ENCODE peak calls at places on chromosome 4, in four cellular contexts. R is left ventricle myocardium inferior, I is stomach, O is cardiac muscle cell. F is an unnamed sample. For H3K4me1, the result is how much of the 10 kb centered on the place peaks cover.

GRCh38 chr4:45989775-45990174 is 134.1 kb downstream of the GABRG1 start:
- DNase-seq in R (no peak), I (no peak), O (no peak), F (no peak)

GRCh38 chr4:10727140-10727880 is 42.7 kb upstream of the CLNK start:
- DNase-seq in R (no peak), I (no peak), O (no peak), F (no peak)

GRCh38 chr4:77697860-77698599 is 92.4 kb downstream of the CXCL13 start:
- DNase-seq in R (no peak), I (peak), O (peak), F (no peak)

GRCh38 chr4:128832253-128832641 is 22.7 kb downstream of the JADE1 start:
- DNase-seq in R (no peak), I (no peak), O (no peak), F (no peak)

GRCh38 chr4:138893991-138894390 is 121.6 kb upstream of the NOCT start:
- DNase-seq in R (no peak), I (no peak), O (no peak), F (no peak)

GRCh38 chr4:6694177-6694901 is 661 bp downstream of the S100P start:
- DNase-seq in R (no peak), I (no peak), O (no peak), F (no peak)

GRCh38 chr4:175705407-175705806 is 106.7 kb downstream of the GPM6A start:
- DNase-seq in R (no peak), I (no peak), O (peak), F (no peak)

GRCh38 chr4:40311811-40312346 is 23.3 kb upstream of the CHRNA9 start:
- DNase-seq in R (no peak), I (peak), O (no peak), F (no peak)

GRCh38 chr4:1720163-1720983 is 750 bp downstream of the TMEM129 start:
- DNase-seq in R (peak), I (peak), O (peak), F (peak)

GRCh38 chr4:136691607-136692006 is 840.7 kb downstream of the PCDH18 start:
- DNase-seq in R (no peak), I (no peak), O (no peak), F (no peak)

GRCh38 chr4:149112109-149112508 is 669.9 kb upstream of the NR3C2 start:
- DNase-seq in R (no peak), I (no peak), O (no peak), F (no peak)
- TF ChIP-seq CTCF in R (no peak), I (no peak), O (no peak), F (no peak)

GRCh38 chr4:3345384-3345783 is 52.6 kb downstream of the RGS12 start:
- DNase-seq in R (no peak), I (no peak), O (no peak), F (no peak)

GRCh38 chr4:3344596-3344995 is 51.8 kb downstream of the RGS12 start:
- DNase-seq in R (no peak), I (no peak), O (no peak), F (no peak)

GRCh38 chr4:3342182-3342854 is 49.5 kb downstream of the RGS12 start:
- DNase-seq in R (no peak), I (no peak), O (peak), F (no peak)

GRCh38 chr4:3343358-3343757 is 50.5 kb downstream of the RGS12 start:
- DNase-seq in R (no peak), I (no peak), O (no peak), F (no peak)

GRCh38 chr4:3344104-3344503 is 51.3 kb downstream of the RGS12 start:
- DNase-seq in R (no peak), I (no peak), O (no peak), F (no peak)
- H3K4me1 ChIP-seq in R (under half), I (under half), O (under half), F (under half)

GRCh38 chr4:64776820-64777219 is 367.6 kb upstream of the TECRL start:
- DNase-seq in R (no peak), I (no peak), O (no peak), F (no peak)
- H3K4me3 ChIP-seq in R (no peak), I (no peak), O (no peak), F (no peak)

DNA sequence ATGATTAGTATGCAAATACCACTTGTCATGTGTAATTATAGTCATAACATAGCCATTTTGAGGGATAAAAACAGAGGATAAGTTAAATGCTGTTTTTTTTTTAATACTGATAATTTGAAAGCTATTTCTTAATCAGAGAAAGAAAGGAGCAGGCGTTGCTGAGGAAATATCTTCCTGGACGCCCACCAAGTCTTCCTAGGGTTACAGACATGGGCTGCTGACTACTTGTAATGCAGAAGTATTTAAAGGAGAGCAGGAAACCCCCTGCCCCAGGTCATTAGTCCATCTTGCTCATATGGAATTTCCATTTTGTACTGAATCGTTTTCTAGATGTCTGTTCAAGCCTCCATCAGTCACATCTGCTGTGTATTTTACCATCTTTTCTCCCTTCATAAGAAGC is 176.2 kb downstream of the ADGRL3 start:
- DNase-seq in R (no peak), I (no peak), O (peak), F (no peak)
- TF ChIP-seq CTCF in R (no peak), I (no peak), O (no peak), F (no peak)

DNA sequence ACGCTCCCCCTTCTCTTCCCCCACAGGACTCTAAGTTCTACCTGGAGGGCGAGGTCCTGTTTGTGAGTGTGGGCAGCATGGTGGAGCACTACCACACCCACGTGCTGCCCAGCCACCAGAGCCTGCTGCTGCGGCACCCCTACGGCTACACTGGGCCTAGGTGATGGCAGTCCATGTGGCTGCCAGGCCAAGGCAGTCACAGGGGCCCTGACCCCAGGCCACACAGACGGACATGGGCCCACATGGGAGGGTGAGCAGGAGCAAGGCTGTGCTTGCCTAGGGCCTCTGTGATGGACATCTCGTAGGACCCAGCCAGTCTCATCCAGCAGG is 10.0 kb upstream of the ADD1 start:
- DNase-seq in R (peak), I (peak), O (no peak), F (peak)
- H3K4me1 ChIP-seq in R (under half), I (under half), O (under half), F (under half)